ENCODE peak calls at places on chromosomes 4 and X, in six cellular contexts. S, M, F, Z, P and U are unnamed samples.

GRCh38 chrX:134601240-134601639 is 57.0 kb downstream of the PLAC1 start:
- DNase-seq in S (no peak), M (no peak), F (no peak), Z (no peak), P (no peak), U (no peak)

GRCh38 chr4:168070903-168071302 is 21.4 kb upstream of the ANXA10 start:
- DNase-seq in S (no peak), M (no peak), F (no peak), Z (no peak), P (no peak), U (no peak)

GRCh38 chrX:29461039-29461438 is 754.3 kb upstream of the MAGEB2 start:
- DNase-seq in S (no peak), M (no peak), F (no peak), Z (no peak), P (no peak), U (no peak)

GRCh38 chr4:184472540-184473264 is 1.6 kb downstream of the IRF2 start:
- DNase-seq in S (peak; percentile 50), M (peak; percentile 92), F (peak; percentile 92), Z (peak; percentile 71), P (no peak), U (peak; percentile 88)

GRCh38 chr4:28481565-28481964 is 1620.9 kb downstream of the STIM2 start:
- DNase-seq in S (peak; percentile 35), M (no peak), F (peak; percentile 76), Z (no peak), P (no peak), U (no peak)

GRCh38 chrX:14351889-14352288 is 177.4 kb upstream of the GLRA2 start:
- DNase-seq in S (no peak), M (no peak), F (no peak), Z (no peak), P (no peak), U (no peak)

GRCh38 chr4:134627386-134627785 is 425.8 kb upstream of the PABPC4L start:
- DNase-seq in S (no peak), M (no peak), F (peak; percentile 33), Z (peak; percentile 7), P (no peak), U (no peak)

GRCh38 chr4:56049428-56050212 is 100.9 kb downstream of the CEP135 start:
- DNase-seq in S (no peak), M (no peak), F (peak; percentile 32), Z (no peak), P (peak; percentile 19), U (peak; percentile 20)

GRCh38 chr4:41599192-41599786 is 61.3 kb downstream of the LIMCH1 start:
- DNase-seq in S (no peak), M (no peak), F (no peak), Z (no peak), P (no peak), U (no peak)

GRCh38 chr4:145954924-145955339 is 16.3 kb upstream of the ZNF827 start:
- DNase-seq in S (no peak), M (no peak), F (no peak), Z (no peak), P (peak; percentile 98), U (no peak)

GRCh38 chrX:139222511-139223200 is 307.9 kb upstream of the F9 start:
- DNase-seq in S (no peak), M (no peak), F (no peak), Z (no peak), P (no peak), U (no peak)

GRCh38 chr4:54095110-54095800 is 4.7 kb upstream of the GSX2 start:
- DNase-seq in S (no peak), M (no peak), F (no peak), Z (no peak), P (no peak), U (no peak)

GRCh38 chr4:36422582-36422981 is 141.2 kb downstream of the DTHD1 start:
- DNase-seq in S (no peak), M (no peak), F (no peak), Z (peak; percentile 15), P (no peak), U (no peak)

GRCh38 chr4:77177196-77177595 is 20.2 kb downstream of the CCNG2 start:
- DNase-seq in S (no peak), M (no peak), F (no peak), Z (no peak), P (no peak), U (no peak)

GRCh38 chrX:6614516-6614915 is 79.6 kb upstream of the VCX3A start:
- DNase-seq in S (no peak), M (no peak), F (no peak), Z (no peak), P (no peak), U (no peak)

GRCh38 chr4:55675196-55675793 is 39.2 kb upstream of the NMU start:
- DNase-seq in S (no peak), M (no peak), F (no peak), Z (no peak), P (no peak), U (no peak)

GRCh38 chr4:156537275-156537674 is 434.3 kb downstream of the PDGFC start:
- DNase-seq in S (no peak), M (no peak), F (no peak), Z (no peak), P (no peak), U (no peak)

GRCh38 chr4:26420438-26420837 is 69.8 kb downstream of the CCKAR start:
- DNase-seq in S (no peak), M (no peak), F (no peak), Z (no peak), P (no peak), U (no peak)

DNA sequence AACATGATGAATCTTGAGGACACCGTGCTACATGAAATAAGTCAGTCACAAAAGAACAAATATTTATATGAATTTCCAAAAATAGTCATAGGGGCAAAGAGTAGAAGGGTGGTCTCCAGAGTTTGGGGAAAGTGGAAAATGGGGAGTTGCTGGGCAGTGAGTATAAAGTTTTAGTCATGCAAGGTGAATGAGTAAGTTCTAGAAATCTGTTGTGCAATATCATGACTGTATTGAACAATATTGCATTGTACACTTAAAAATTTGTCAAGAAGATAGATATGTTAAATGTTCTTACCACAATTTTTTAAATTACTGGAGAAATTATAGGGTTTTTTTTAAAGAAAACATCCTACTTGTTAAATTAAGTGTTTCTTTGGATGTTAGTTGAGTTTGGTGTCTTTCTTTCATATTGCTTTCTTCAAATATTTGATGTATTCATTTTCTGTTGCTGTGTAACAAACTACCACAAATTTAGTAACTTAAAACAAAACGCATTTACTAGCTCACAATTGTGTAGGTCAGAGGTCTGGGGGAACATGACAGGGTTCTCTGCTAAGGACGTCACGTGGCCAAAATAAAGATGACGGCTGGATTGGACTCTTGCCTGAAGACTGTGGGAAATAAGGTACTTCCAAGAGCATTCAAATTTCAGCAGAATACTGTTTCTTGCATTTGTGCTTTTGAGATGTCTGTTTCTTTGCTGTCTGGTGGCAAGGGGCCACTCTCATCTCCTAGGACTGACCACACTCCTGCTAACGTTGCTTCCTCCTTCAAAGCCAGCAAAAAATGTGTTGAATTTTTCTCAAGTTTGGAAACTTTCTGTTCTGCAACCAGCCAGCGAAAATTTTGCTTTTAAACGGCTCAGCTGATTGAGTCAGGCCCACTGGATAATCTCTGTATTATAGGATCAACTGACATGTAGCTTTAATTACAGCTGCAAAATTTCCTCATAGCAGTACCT is 76.7 kb downstream of the CPEB2 start:
- DNase-seq in S (no peak), M (no peak), F (no peak), Z (no peak), P (no peak), U (no peak)
- H3K27ac ChIP-seq in S (no peak overlapping the region), M (no peak overlapping the region), F (no peak overlapping the region), Z (no peak overlapping the region), P (no peak overlapping the region), U (peak overlapping the region; percentile 50)

DNA sequence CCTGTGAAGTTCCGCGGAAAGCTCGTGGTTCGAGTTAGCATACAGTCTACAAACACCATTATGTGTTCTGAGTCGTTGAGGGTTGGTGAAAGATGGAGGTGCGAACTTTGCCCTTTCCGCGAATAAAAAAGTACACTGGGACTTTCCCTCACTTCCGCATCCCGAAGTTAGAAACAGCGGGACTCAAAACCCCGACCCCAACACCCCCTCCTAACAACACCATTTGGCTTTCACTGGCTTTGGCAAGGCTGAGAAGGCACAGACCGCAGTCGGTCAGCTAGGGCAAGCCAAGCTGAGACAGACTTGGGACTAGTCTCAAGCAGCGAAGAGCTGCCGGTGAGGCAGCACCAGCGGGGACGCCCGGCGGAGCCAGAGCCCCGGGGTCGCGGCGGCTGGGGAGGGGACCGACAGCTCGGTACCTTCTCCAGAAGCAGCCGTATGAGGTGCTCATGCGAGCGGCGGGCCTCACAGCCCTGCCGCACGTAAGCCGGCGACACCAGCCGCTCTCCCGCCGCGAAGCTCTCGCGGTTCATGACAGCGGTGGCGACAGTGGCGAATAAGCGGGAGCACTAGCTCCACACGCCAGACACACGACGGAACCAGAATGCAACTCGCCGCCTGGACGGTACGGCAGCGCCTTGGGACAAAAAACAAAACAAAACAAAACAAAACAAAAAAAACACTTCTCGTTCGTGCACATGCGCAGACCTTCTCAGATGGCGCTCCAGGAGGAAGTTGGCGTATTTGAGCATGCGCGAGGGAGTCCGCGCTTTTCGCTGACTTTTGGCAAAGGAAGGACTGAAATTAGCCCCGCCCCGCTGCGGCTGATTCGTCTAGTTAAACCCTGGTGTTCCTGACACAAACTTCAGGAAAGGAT is at the start of gene SEPSECS:
- DNase-seq in S (peak; percentile 98), M (peak; percentile 99), F (peak; percentile 99), Z (peak; percentile 97), P (peak; percentile 96), U (peak; percentile 98)
- TF ChIP-seq POLR2A in S (peak; percentile 91), M (no peak), F (peak; percentile 94), Z (peak; percentile 81), P (peak; percentile 90), U (peak; percentile 89)

GRCh38 chrX:64204252-64204651 is 1.3 kb downstream of the AMER1 start:
- DNase-seq in S (peak; percentile 3), M (peak; percentile 29), F (peak; percentile 16), Z (peak; percentile 55), P (no peak), U (no peak)
- TF ChIP-seq POLR2AphosphoS5 in S (no peak), M (no peak), F (no peak), Z (no peak), P (no peak), U (no peak)

GRCh38 chrX:53440101-53440500 is 5.9 kb upstream of the HSD17B10 start:
- DNase-seq in S (no peak), M (no peak), F (no peak), Z (no peak), P (no peak), U (no peak)
- H3K27ac ChIP-seq in S (peak overlapping the region; percentile 36), M (no peak overlapping the region), F (peak overlapping the region; percentile 86), Z (no peak overlapping the region), P (peak overlapping the region; percentile 75), U (peak overlapping the region; percentile 73)